ENCODE peak calls at places on chromosomes 2 and 18, in five cellular contexts. One of them, this sample, is unnamed.

GRCh38 chr2:214782671-214783070 is 26.8 kb downstream of the BARD1 start:
- DNase-seq in endothelial cell of umbilical vein: peak
- DNase-seq in GM12865: no peak
- DNase-seq in AG09319: no peak
- DNase-seq in HepG2: no peak
- DNase-seq in this sample: no peak

GRCh38 chr2:210007895-210008294 is 5.5 kb downstream of the RPE start:
- DNase-seq in GM12865: no peak
- DNase-seq in HepG2: no peak
- DNase-seq in AG09319: no peak
- DNase-seq in endothelial cell of umbilical vein: peak
- DNase-seq in this sample: no peak

GRCh38 chr2:10257500-10258147 is 45.1 kb upstream of the HPCAL1 start:
- DNase-seq in HepG2: no peak
- DNase-seq in AG09319: no peak
- DNase-seq in GM12865: no peak
- DNase-seq in endothelial cell of umbilical vein: no peak
- DNase-seq in this sample: no peak

GRCh38 chr2:17232751-17233150 is 285.5 kb downstream of the RAD51AP2 start:
- DNase-seq in endothelial cell of umbilical vein: no peak
- DNase-seq in HepG2: no peak
- DNase-seq in GM12865: no peak
- DNase-seq in AG09319: no peak
- DNase-seq in this sample: no peak

GRCh38 chr2:172438741-172439508 is 11.5 kb downstream of the ITGA6 start:
- DNase-seq in endothelial cell of umbilical vein: peak
- DNase-seq in AG09319: no peak
- DNase-seq in GM12865: no peak
- DNase-seq in HepG2: no peak
- DNase-seq in this sample: no peak

GRCh38 chr2:184644685-184645084 is 46.4 kb downstream of the ZNF804A start:
- DNase-seq in HepG2: no peak
- DNase-seq in endothelial cell of umbilical vein: peak
- DNase-seq in GM12865: no peak
- DNase-seq in AG09319: peak
- DNase-seq in this sample: no peak

GRCh38 chr2:40751981-40752380 is 300.1 kb upstream of the SLC8A1 start:
- DNase-seq in GM12865: no peak
- DNase-seq in endothelial cell of umbilical vein: no peak
- DNase-seq in HepG2: no peak
- DNase-seq in AG09319: no peak
- DNase-seq in this sample: no peak

GRCh38 chr2:1420746-1421480 is 7.7 kb downstream of the TPO start:
- DNase-seq in endothelial cell of umbilical vein: no peak
- DNase-seq in HepG2: no peak
- DNase-seq in GM12865: no peak
- DNase-seq in AG09319: no peak
- DNase-seq in this sample: no peak

GRCh38 chr2:175003875-175004729 is 1.1 kb downstream of the CHN1 start:
- DNase-seq in endothelial cell of umbilical vein: peak
- DNase-seq in HepG2: no peak
- DNase-seq in AG09319: no peak
- DNase-seq in GM12865: no peak
- DNase-seq in this sample: no peak

GRCh38 chr2:190714958-190715357 is 66.1 kb downstream of the NAB1 start:
- DNase-seq in endothelial cell of umbilical vein: no peak
- DNase-seq in GM12865: no peak
- DNase-seq in AG09319: no peak
- DNase-seq in HepG2: no peak
- DNase-seq in this sample: no peak

DNA sequence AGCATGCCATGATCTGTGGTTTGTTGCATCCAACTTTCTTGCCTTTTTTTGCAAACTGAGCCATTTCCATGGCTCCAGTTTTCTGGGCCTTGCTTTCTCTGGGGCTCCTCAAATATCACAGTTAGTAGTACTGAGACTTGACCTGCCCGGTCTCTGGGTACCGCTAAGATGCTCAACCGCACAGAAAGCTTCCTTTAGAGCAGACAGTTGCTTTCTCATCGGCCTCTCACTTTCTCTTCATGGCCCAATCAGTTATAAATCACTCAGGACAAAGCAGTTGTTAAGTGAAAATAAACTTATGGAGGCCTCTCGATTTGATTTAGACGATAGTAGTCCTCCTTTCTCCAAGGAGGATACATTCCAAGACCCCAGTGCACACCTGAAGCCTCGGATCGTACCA is 141.2 kb upstream of the ASB18 start:
- DNase-seq in endothelial cell of umbilical vein: no peak
- DNase-seq in AG09319: no peak
- DNase-seq in HepG2: no peak
- DNase-seq in GM12865: no peak
- DNase-seq in this sample: no peak
- TF ChIP-seq CTCF in endothelial cell of umbilical vein: no peak
- TF ChIP-seq CTCF in AG09319: no peak
- TF ChIP-seq CTCF in HepG2: no peak
- TF ChIP-seq CTCF in GM12865: no peak
- TF ChIP-seq CTCF in this sample: no peak

GRCh38 chr18:49618741-49619392 is 57.0 kb downstream of the LIPG start:
- DNase-seq in GM12865: no peak
- DNase-seq in HepG2: no peak
- DNase-seq in endothelial cell of umbilical vein: peak
- DNase-seq in AG09319: no peak
- DNase-seq in this sample: no peak

GRCh38 chr18:49619792-49620191 is 57.9 kb downstream of the LIPG start:
- DNase-seq in endothelial cell of umbilical vein: no peak
- DNase-seq in HepG2: no peak
- DNase-seq in AG09319: no peak
- DNase-seq in GM12865: no peak
- DNase-seq in this sample: no peak

GRCh38 chr18:49617846-49618245 is 56.0 kb downstream of the LIPG start:
- DNase-seq in AG09319: no peak
- DNase-seq in HepG2: no peak
- DNase-seq in GM12865: no peak
- DNase-seq in endothelial cell of umbilical vein: no peak
- DNase-seq in this sample: no peak

GRCh38 chr18:49617329-49617695 is 55.5 kb downstream of the LIPG start:
- DNase-seq in HepG2: no peak
- DNase-seq in GM12865: no peak
- DNase-seq in AG09319: no peak
- DNase-seq in endothelial cell of umbilical vein: no peak
- DNase-seq in this sample: no peak

GRCh38 chr18:49616618-49617328 is 54.9 kb downstream of the LIPG start:
- DNase-seq in AG09319: no peak
- DNase-seq in HepG2: no peak
- DNase-seq in endothelial cell of umbilical vein: no peak
- DNase-seq in GM12865: peak
- DNase-seq in this sample: no peak
- TF ChIP-seq CTCF in AG09319: no peak
- TF ChIP-seq CTCF in HepG2: no peak
- TF ChIP-seq CTCF in endothelial cell of umbilical vein: no peak
- TF ChIP-seq CTCF in GM12865: no peak
- TF ChIP-seq CTCF in this sample: no peak

DNA sequence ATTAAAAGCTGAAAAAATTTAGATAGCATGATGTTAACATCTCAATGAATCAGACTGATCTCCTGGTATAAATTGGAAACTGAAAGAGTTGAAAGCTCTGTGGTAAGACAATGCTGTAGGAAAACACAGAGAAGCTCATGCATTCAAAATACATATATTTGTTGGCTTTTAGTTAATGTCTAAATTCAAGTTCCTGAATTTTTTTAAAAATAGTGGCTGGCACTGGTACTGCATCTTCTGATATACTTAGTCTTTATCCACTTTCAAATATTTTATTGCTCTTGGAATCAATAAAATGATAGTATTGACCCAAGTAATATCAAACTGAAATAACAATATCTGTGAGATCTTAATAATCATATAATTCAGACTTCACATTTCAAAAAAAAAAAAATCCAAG is 151.4 kb upstream of the FIGN start:
- DNase-seq in AG09319: no peak
- DNase-seq in HepG2: no peak
- DNase-seq in endothelial cell of umbilical vein: no peak
- DNase-seq in GM12865: no peak
- DNase-seq in this sample: no peak
- TF ChIP-seq CTCF in AG09319: no peak
- TF ChIP-seq CTCF in HepG2: no peak
- TF ChIP-seq CTCF in endothelial cell of umbilical vein: no peak
- TF ChIP-seq CTCF in GM12865: no peak
- TF ChIP-seq CTCF in this sample: peak

GRCh38 chr2:106037262-106037661 is 156.8 kb downstream of the UXS1 start:
- DNase-seq in AG09319: no peak
- DNase-seq in HepG2: no peak
- DNase-seq in endothelial cell of umbilical vein: no peak
- DNase-seq in GM12865: no peak
- DNase-seq in this sample: no peak
- TF ChIP-seq CTCF in AG09319: no peak
- TF ChIP-seq CTCF in HepG2: no peak
- TF ChIP-seq CTCF in endothelial cell of umbilical vein: no peak
- TF ChIP-seq CTCF in GM12865: no peak
- TF ChIP-seq CTCF in this sample: no peak

GRCh38 chr18:74789078-74789477 is 191.4 kb downstream of the ZNF407 start:
- DNase-seq in GM12865: no peak
- DNase-seq in HepG2: no peak
- DNase-seq in endothelial cell of umbilical vein: no peak
- DNase-seq in AG09319: no peak
- DNase-seq in this sample: no peak

GRCh38 chr18:74790451-74790850 is 192.8 kb downstream of the ZNF407 start:
- DNase-seq in endothelial cell of umbilical vein: no peak
- DNase-seq in HepG2: no peak
- DNase-seq in GM12865: no peak
- DNase-seq in AG09319: no peak
- DNase-seq in this sample: no peak

GRCh38 chr18:74788657-74789056 is 191.0 kb downstream of the ZNF407 start:
- DNase-seq in AG09319: no peak
- DNase-seq in HepG2: no peak
- DNase-seq in GM12865: no peak
- DNase-seq in endothelial cell of umbilical vein: no peak
- DNase-seq in this sample: no peak

GRCh38 chr18:74785632-74786031 is 188.0 kb downstream of the ZNF407 start:
- DNase-seq in endothelial cell of umbilical vein: no peak
- DNase-seq in AG09319: no peak
- DNase-seq in GM12865: no peak
- DNase-seq in HepG2: no peak
- DNase-seq in this sample: no peak

GRCh38 chr18:74784791-74785190 is 187.1 kb downstream of the ZNF407 start:
- DNase-seq in AG09319: no peak
- DNase-seq in GM12865: no peak
- DNase-seq in HepG2: no peak
- DNase-seq in endothelial cell of umbilical vein: no peak
- DNase-seq in this sample: no peak
- TF ChIP-seq CTCF in AG09319: no peak
- TF ChIP-seq CTCF in GM12865: no peak
- TF ChIP-seq CTCF in HepG2: no peak
- TF ChIP-seq CTCF in endothelial cell of umbilical vein: no peak
- TF ChIP-seq CTCF in this sample: no peak

GRCh38 chr2:95685513-95685912 is 93.7 kb downstream of the TRIM43 start:
- DNase-seq in AG09319: no peak
- DNase-seq in GM12865: no peak
- DNase-seq in endothelial cell of umbilical vein: no peak
- DNase-seq in HepG2: no peak
- DNase-seq in this sample: no peak
- TF ChIP-seq CTCF in AG09319: no peak
- TF ChIP-seq CTCF in GM12865: no peak
- TF ChIP-seq CTCF in endothelial cell of umbilical vein: no peak
- TF ChIP-seq CTCF in HepG2: no peak
- TF ChIP-seq CTCF in this sample: no peak

GRCh38 chr18:1133541-1133940 is 228.9 kb downstream of the ADCYAP1 start:
- DNase-seq in HepG2: no peak
- DNase-seq in GM12865: no peak
- DNase-seq in AG09319: no peak
- DNase-seq in endothelial cell of umbilical vein: no peak
- DNase-seq in this sample: no peak
- TF ChIP-seq CTCF in HepG2: no peak
- TF ChIP-seq CTCF in GM12865: no peak
- TF ChIP-seq CTCF in AG09319: no peak
- TF ChIP-seq CTCF in endothelial cell of umbilical vein: no peak
- TF ChIP-seq CTCF in this sample: no peak